ENCODE peak calls at places on chromosomes 4 and X, in six cellular contexts. Q is neuronal stem cell, Z is foreskin melanocyte, D is omental fat pad, P is skeletal muscle cell, F is AML-193. E is an unnamed sample.
A peak's percentile ranks its signal among the peaks of the same experiment; 100 is the strongest.

GRCh38 chr4:157143365-157143764 is 67.4 kb downstream of the GLRB start:
- DNase-seq in Q (no peak), Z (no peak), D (no peak), P (peak; percentile 30), F (peak; percentile 3), E (no peak)

GRCh38 chrX:9884031-9884779 is 83.0 kb upstream of the CLDN34 start:
- DNase-seq in Q (no peak), Z (no peak), D (no peak), P (no peak), F (no peak), E (no peak)

GRCh38 chr4:89056953-89057398 is at the start of gene FAM13A:
- DNase-seq in Q (peak; percentile 80), Z (peak; percentile 89), D (peak; percentile 44), P (peak; percentile 93), F (peak; percentile 71), E (peak; percentile 68)

GRCh38 chr4:138910914-138911336 is 104.7 kb upstream of the NOCT start:
- DNase-seq in Q (peak; percentile 67), Z (no peak), D (no peak), P (peak; percentile 47), F (no peak), E (peak; percentile 60)

GRCh38 chrX:429266-429825 is 42.6 kb upstream of the PPP2R3B start:
- DNase-seq in Q (no peak), Z (no peak), D (no peak), P (no peak), F (no peak), E (no peak)

GRCh38 chr4:8050555-8051206 is 107.9 kb downstream of the ABLIM2 start:
- DNase-seq in Q (no peak), Z (peak; percentile 17), D (no peak), P (peak; percentile 5), F (no peak), E (peak; percentile 75)

GRCh38 chrX:154547245-154548027 is at the start of gene IKBKG:
- DNase-seq in Q (peak; percentile 83), Z (peak; percentile 77), D (peak; percentile 74), P (peak; percentile 69), F (peak; percentile 64), E (peak; percentile 94)

GRCh38 chrX:87578978-87579377 is 61.4 kb downstream of the KLHL4 start:
- DNase-seq in Q (no peak), Z (no peak), D (no peak), P (no peak), F (no peak), E (no peak)

GRCh38 chrX:56219702-56220101 is 12.5 kb upstream of the KLF8 start:
- DNase-seq in Q (no peak), Z (peak; percentile 11), D (no peak), P (no peak), F (peak; percentile 1), E (no peak)

GRCh38 chrX:5236096-5236495 is 992.6 kb downstream of the NLGN4X start:
- DNase-seq in Q (no peak), Z (no peak), D (no peak), P (no peak), F (peak; percentile 1), E (no peak)

GRCh38 chrX:69018416-69019072 is 146.7 kb downstream of the PJA1 start:
- DNase-seq in Q (no peak), Z (no peak), D (no peak), P (no peak), F (no peak), E (no peak)

GRCh38 chr4:119841361-119841760 is 212.8 kb upstream of the PDE5A start:
- DNase-seq in Q (no peak), Z (no peak), D (no peak), P (no peak), F (no peak), E (no peak)

GRCh38 chrX:155889328-155889727 is 8.2 kb downstream of the VAMP7 start:
- DNase-seq in Q (no peak), Z (no peak), D (no peak), P (no peak), F (no peak), E (no peak)

GRCh38 chr4:123505457-123506310 is 109.1 kb downstream of the SPRY1 start:
- DNase-seq in Q (peak; percentile 82), Z (peak; percentile 65), D (no peak), P (no peak), F (no peak), E (peak; percentile 59)

GRCh38 chr4:2962614-2963184 is 507 bp downstream of the NOP14 start:
- DNase-seq in Q (peak; percentile 71), Z (no peak), D (no peak), P (no peak), F (peak; percentile 8), E (no peak)

GRCh38 chr4:79364048-79364447 is 38.2 kb upstream of the NAA11 start:
- DNase-seq in Q (no peak), Z (no peak), D (no peak), P (no peak), F (no peak), E (no peak)

GRCh38 chrX:120456973-120457372 is 12.1 kb downstream of the LAMP2 start:
- DNase-seq in Q (no peak), Z (no peak), D (no peak), P (no peak), F (peak; percentile 70), E (no peak)

GRCh38 chr4:4843651-4844291 is 15.7 kb upstream of the MSX1 start:
- DNase-seq in Q (no peak), Z (no peak), D (no peak), P (no peak), F (no peak), E (peak; percentile 81)

GRCh38 chrX:119565110-119565663 is at the start of gene STEEP1:
- DNase-seq in Q (peak; percentile 75), Z (peak; percentile 82), D (peak; percentile 57), P (peak; percentile 64), F (peak; percentile 86), E (peak; percentile 88)

GRCh38 chr4:168739851-168740250 is 243.0 kb downstream of the PALLD start:
- DNase-seq in Q (no peak), Z (peak; percentile 38), D (no peak), P (no peak), F (no peak), E (no peak)

GRCh38 chrX:71941771-71942170 is 31.1 kb downstream of the NHSL2 start:
- DNase-seq in Q (no peak), Z (no peak), D (no peak), P (peak; percentile 52), F (no peak), E (peak; percentile 16)

GRCh38 chr4:155245105-155245504 is 36.7 kb downstream of the NPY2R start:
- DNase-seq in Q (no peak), Z (no peak), D (no peak), P (no peak), F (no peak), E (no peak)

E was measured in head of caudate nucleus.